ENCODE peak calls at places on chromosomes 1 and 21, in four cellular contexts. T, Z, K and L are unnamed samples.

GRCh38 chr1:85584264-85584781 is 3.8 kb downstream of the CCN1 start:
- DNase-seq in T (no peak), K (no peak), Z (no peak), L (no peak)

GRCh38 chr1:38095337-38096030 is 48.9 kb upstream of the POU3F1 start:
- DNase-seq in Z (no peak), K (no peak), T (no peak), L (no peak)

GRCh38 chr21:46130721-46131720 is 24.4 kb downstream of the FTCD start:
- DNase-seq in K (peak; percentile 39), Z (no peak), T (no peak), L (no peak)

GRCh38 chr21:25330266-25330665 is 277.0 kb downstream of the MRPL39 start:
- DNase-seq in K (no peak), Z (no peak), T (no peak), L (no peak)

GRCh38 chr1:51070640-51071039 is 31.4 kb upstream of the C1orf185 start:
- DNase-seq in K (no peak), T (no peak), Z (no peak), L (no peak)

GRCh38 chr1:234601217-234602017 is 8.6 kb downstream of the IRF2BP2 start:
- DNase-seq in T (no peak), Z (no peak), K (no peak), L (no peak)

GRCh38 chr1:23013657-23014056 is 2.0 kb downstream of the TEX46 start:
- DNase-seq in K (no peak), Z (no peak), T (no peak), L (no peak)

GRCh38 chr1:161725888-161726630 is 4.7 kb downstream of the FCRLB start:
- DNase-seq in T (peak; percentile 20), K (peak; percentile 60), Z (peak; percentile 49), L (no peak)

GRCh38 chr1:54610048-54610447 is 13.3 kb downstream of the FAM151A start:
- DNase-seq in Z (no peak), T (no peak), K (no peak), L (no peak)

GRCh38 chr1:51760872-51761271 is 117.7 kb downstream of the NRDC start:
- DNase-seq in Z (no peak), K (no peak), T (no peak), L (no peak)

GRCh38 chr1:212482352-212483153 is 49.8 kb downstream of the NENF start:
- DNase-seq in K (no peak), T (no peak), Z (no peak), L (no peak)

GRCh38 chr1:205444931-205445652 is 10.8 kb downstream of the BLACAT1 start:
- DNase-seq in T (no peak), K (peak; percentile 20), Z (peak; percentile 37), L (peak; percentile 46)

GRCh38 chr1:223421025-223421424 is 27.8 kb downstream of the CCDC185 start:
- DNase-seq in Z (no peak), T (no peak), K (no peak), L (no peak)

GRCh38 chr21:29333355-29333746 is 34.6 kb downstream of the BACH1 start:
- DNase-seq in Z (no peak), T (no peak), K (no peak), L (no peak)

GRCh38 chr1:33256335-33256700 is at the start of gene ZNF362:
- DNase-seq in T (peak; percentile 56), K (peak; percentile 71), Z (peak; percentile 56), L (no peak)

GRCh38 chr21:42737969-42738590 is 84.7 kb downstream of the PDE9A start:
- DNase-seq in K (peak; percentile 53), T (no peak), Z (peak; percentile 67), L (no peak)

GRCh38 chr1:54987830-54988705 is 7.6 kb downstream of the TMEM61 start:
- DNase-seq in K (no peak), T (no peak), Z (no peak), L (no peak)

GRCh38 chr1:246284021-246284420 is 223.1 kb downstream of the SMYD3 start:
- DNase-seq in Z (no peak), T (no peak), K (no peak), L (no peak)

GRCh38 chr1:109061183-109061582 is 14.6 kb downstream of the TAF13 start:
- DNase-seq in K (no peak), T (no peak), Z (no peak), L (no peak)

GRCh38 chr1:224884428-224884827 is 45.0 kb upstream of the DNAH14 start:
- DNase-seq in Z (no peak), T (no peak), K (no peak), L (no peak)

GRCh38 chr1:153752561-153753195 is 22.5 kb upstream of the SLC27A3 start:
- DNase-seq in T (no peak), Z (no peak), K (no peak), L (peak; percentile 71)

GRCh38 chr1:42963378-42964005 is 4.8 kb upstream of the SLC2A1 start:
- DNase-seq in Z (no peak), T (no peak), K (no peak), L (no peak)

GRCh38 chr1:116001739-116002487 is 25.6 kb downstream of the SLC22A15 start:
- DNase-seq in K (no peak), Z (no peak), T (no peak), L (no peak)

GRCh38 chr1:155321577-155322497 is 1.1 kb downstream of the RUSC1 start:
- DNase-seq in K (no peak), T (no peak), Z (no peak), L (no peak)

GRCh38 chr1:152957561-152957960 is 10.6 kb downstream of the SPRR5 start:
- DNase-seq in T (no peak), K (no peak), Z (no peak), L (no peak)

GRCh38 chr1:151005729-151006330 is 872 bp downstream of the MINDY1 start:
- DNase-seq in K (no peak), T (no peak), Z (no peak), L (no peak)

GRCh38 chr1:33258788-33259274 is 2.5 kb downstream of the ZNF362 start:
- DNase-seq in T (no peak), Z (no peak), K (no peak), L (no peak)

GRCh38 chr21:44530221-44530902 is 9.6 kb downstream of the KRTAP10-1 start:
- DNase-seq in T (no peak), K (peak; percentile 18), Z (no peak), L (no peak)

GRCh38 chr21:39181205-39181818 is 1.9 kb downstream of the PSMG1 start:
- DNase-seq in K (no peak), T (no peak), Z (no peak), L (no peak)

GRCh38 chr1:226990133-226990716 is 50.1 kb downstream of the COQ8A start:
- DNase-seq in Z (no peak), K (peak; percentile 38), T (peak; percentile 24), L (no peak)

GRCh38 chr1:224482619-224483018 is 48.0 kb upstream of the WDR26 start:
- DNase-seq in K (no peak), T (no peak), Z (no peak), L (no peak)

GRCh38 chr1:243414152-243414494 is 158.3 kb downstream of the SDCCAG8 start:
- DNase-seq in Z (no peak), T (no peak), K (no peak), L (no peak)

GRCh38 chr1:243413431-243414151 is 157.8 kb downstream of the SDCCAG8 start:
- DNase-seq in T (no peak), Z (no peak), K (no peak), L (no peak)

GRCh38 chr1:243411472-243411871 is 155.6 kb downstream of the SDCCAG8 start:
- DNase-seq in T (no peak), K (no peak), Z (no peak), L (no peak)

GRCh38 chr1:243416510-243416909 is 160.7 kb downstream of the SDCCAG8 start:
- DNase-seq in T (no peak), K (no peak), Z (no peak), L (no peak)

GRCh38 chr1:243415663-243416365 is 160.0 kb downstream of the SDCCAG8 start:
- DNase-seq in K (no peak), Z (no peak), T (no peak), L (no peak)
- H3K4me3 ChIP-seq in K (no peak overlapping the region), Z (no peak overlapping the region), T (no peak overlapping the region), L (no peak overlapping the region)

GRCh38 chr1:29631361-29631760 is 395.0 kb downstream of the PTPRU start:
- DNase-seq in K (no peak), T (no peak), Z (no peak), L (no peak)

GRCh38 chr1:29630756-29631155 is 394.4 kb downstream of the PTPRU start:
- DNase-seq in K (no peak), Z (no peak), T (no peak), L (no peak)

GRCh38 chr1:29628190-29628589 is 391.9 kb downstream of the PTPRU start:
- DNase-seq in K (no peak), T (no peak), Z (no peak), L (no peak)

GRCh38 chr1:29629401-29629800 is 393.1 kb downstream of the PTPRU start:
- DNase-seq in T (no peak), Z (no peak), K (no peak), L (no peak)

DNA sequence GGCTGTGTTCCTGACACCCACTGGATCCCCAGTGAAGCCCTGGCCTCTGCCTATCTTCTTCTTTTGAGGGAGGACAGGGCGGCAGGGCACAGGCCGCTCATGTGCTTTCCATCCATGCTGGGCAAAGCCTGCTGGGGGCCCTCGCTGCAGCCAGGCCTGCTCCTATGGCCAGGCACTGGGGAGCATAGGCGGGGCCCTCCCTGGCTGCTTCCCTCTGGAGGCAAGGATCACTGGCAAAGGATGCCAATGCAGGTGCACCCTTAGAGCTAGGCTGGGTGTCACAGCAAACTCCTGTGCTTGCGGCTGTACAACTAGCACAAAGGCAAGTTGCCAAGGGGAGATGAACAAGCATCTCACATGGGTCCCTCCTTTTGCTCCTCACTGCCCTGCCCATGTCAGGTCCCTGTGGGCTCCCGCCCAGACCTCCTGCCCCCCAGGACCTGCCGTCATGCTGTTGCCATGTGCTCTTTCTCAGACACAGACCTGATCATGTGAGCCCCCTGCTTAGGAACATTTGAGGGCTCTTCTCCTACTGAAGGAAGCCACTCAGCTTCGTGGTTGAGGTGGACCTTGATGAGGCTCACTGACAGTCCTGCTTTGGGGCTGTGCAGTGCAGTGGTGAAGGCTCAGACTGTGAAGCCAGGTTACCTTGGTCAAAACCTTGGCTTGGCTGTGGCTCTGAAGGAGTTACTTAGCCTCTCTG is 393.6 kb downstream of the PTPRU start:
- DNase-seq in Z (no peak), T (no peak), K (no peak), L (no peak)
- H3K27ac ChIP-seq in Z (no peak overlapping the region), T (no peak overlapping the region), K (no peak overlapping the region), L (no peak overlapping the region)

GRCh38 chr1:12481928-12482327 is 136.1 kb downstream of the DHRS3 start:
- DNase-seq in Z (no peak), T (no peak), K (no peak), L (no peak)

GRCh38 chr1:12480031-12480430 is 138.0 kb downstream of the DHRS3 start:
- DNase-seq in T (no peak), Z (no peak), K (no peak), L (no peak)

GRCh38 chr1:12480748-12481362 is 137.2 kb downstream of the DHRS3 start:
- DNase-seq in Z (no peak), T (no peak), K (no peak), L (no peak)

GRCh38 chr1:12485231-12486172 is 132.5 kb downstream of the DHRS3 start:
- DNase-seq in T (no peak), Z (no peak), K (no peak), L (no peak)

DNA sequence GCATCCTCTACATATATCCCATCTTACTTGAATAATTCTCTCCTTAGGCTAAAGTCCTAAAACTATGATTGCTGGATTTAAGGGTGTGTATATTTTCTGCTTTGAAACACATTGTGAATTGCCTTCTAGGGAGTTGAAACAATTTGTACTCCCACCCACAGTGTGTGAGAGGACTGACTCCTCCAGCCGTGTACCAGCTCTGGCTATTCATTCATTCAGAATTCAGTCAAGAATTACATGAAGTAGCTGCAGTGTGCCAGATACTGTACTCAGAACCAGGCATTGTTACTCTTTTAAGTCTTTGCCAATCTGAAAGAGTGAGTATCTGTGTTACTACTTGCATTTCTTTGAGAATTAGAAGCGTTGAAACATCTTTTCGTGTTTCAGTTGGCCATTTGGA is 135.0 kb downstream of the DHRS3 start:
- DNase-seq in Z (no peak), T (no peak), K (no peak), L (no peak)
- H3K4me1 ChIP-seq in Z (peaks cover 71% of the 10 kb centered on the region), T (peaks cover 44% of the 10 kb centered on the region), K (peaks cover 54% of the 10 kb centered on the region), L (peaks cover 36% of the 10 kb centered on the region)

GRCh38 chr1:27488523-27489138 is 1.3 kb downstream of the WASF2 start:
- DNase-seq in T (no peak), K (no peak), Z (no peak), L (no peak)
- H3K4me3 ChIP-seq in T (peak overlapping the region; percentile 97), K (peak overlapping the region; percentile 92), Z (peak overlapping the region; percentile 82), L (peak overlapping the region; percentile 99)